ENCODE peak calls at places on chromosomes 13 and 19, in six cellular contexts. S is IMR-90, X is HCT116, R is A549, Y is H1, B is K562. I is an unnamed sample.

GRCh38 chr13:26961890-26962615 is 201.5 kb upstream of the GPR12 start:
- DNase-seq in S (no peak), X (no peak), R (no peak), Y (no peak), B (peak; percentile 32), I (no peak)

GRCh38 chr19:5090780-5091575 is 122.1 kb downstream of the KDM4B start:
- DNase-seq in S (peak; percentile 15), X (no peak), R (no peak), Y (no peak), B (peak; percentile 88), I (no peak)

GRCh38 chr13:41934120-41934519 is 26.8 kb downstream of the VWA8 start:
- DNase-seq in S (no peak), X (no peak), R (no peak), Y (no peak), B (no peak), I (no peak)

GRCh38 chr19:37513397-37513796 is 6.7 kb downstream of the ZNF793 start:
- DNase-seq in S (no peak), X (no peak), R (no peak), Y (no peak), B (no peak), I (no peak)

GRCh38 chr13:98443329-98443728 is 133.6 kb downstream of the STK24 start:
- DNase-seq in S (peak; percentile 92), X (no peak), R (peak; percentile 40), Y (no peak), B (no peak), I (no peak)

GRCh38 chr19:10863107-10863700 is 8.1 kb upstream of the CARM1 start:
- DNase-seq in S (no peak), X (no peak), R (no peak), Y (no peak), B (peak; percentile 19), I (no peak)

GRCh38 chr13:33015791-33016323 is 366 bp upstream of the KL start:
- DNase-seq in S (no peak), X (no peak), R (no peak), Y (no peak), B (no peak), I (no peak)

GRCh38 chr19:10283786-10284540 is 2.8 kb upstream of the ICAM4 start:
- DNase-seq in S (no peak), X (no peak), R (no peak), Y (no peak), B (no peak), I (no peak)

GRCh38 chr19:46297700-46298476 is 1.0 kb downstream of the HIF3A start:
- DNase-seq in S (no peak), X (no peak), R (no peak), Y (no peak), B (peak; percentile 55), I (no peak)

GRCh38 chr13:57624565-57625435 is 6.7 kb upstream of the PCDH17 start:
- DNase-seq in S (peak; percentile 41), X (no peak), R (peak; percentile 51), Y (no peak), B (peak; percentile 18), I (no peak)

GRCh38 chr19:14390548-14390947 is 9.3 kb downstream of the ADGRE5 start:
- DNase-seq in S (no peak), X (no peak), R (no peak), Y (no peak), B (no peak), I (no peak)

GRCh38 chr19:9165256-9165655 is 13.5 kb upstream of the OR7D2 start:
- DNase-seq in S (peak; percentile 22), X (no peak), R (no peak), Y (no peak), B (no peak), I (no peak)

GRCh38 chr19:13834308-13834790 is 39.1 kb downstream of the ZSWIM4 start:
- DNase-seq in S (peak; percentile 76), X (no peak), R (peak; percentile 87), Y (no peak), B (no peak), I (no peak)

GRCh38 chr19:6767357-6768235 is at the start of gene SH2D3A:
- DNase-seq in S (peak; percentile 15), X (peak; percentile 96), R (peak; percentile 96), Y (peak; percentile 96), B (peak; percentile 96), I (peak; percentile 92)

GRCh38 chr13:21583496-21583895 is 20.5 kb downstream of the MICU2 start:
- DNase-seq in S (peak; percentile 66), X (no peak), R (no peak), Y (peak; percentile 3), B (no peak), I (no peak)

GRCh38 chr13:50030315-50030714 is 15.1 kb downstream of the KCNRG start:
- DNase-seq in S (peak; percentile 29), X (no peak), R (peak; percentile 30), Y (no peak), B (no peak), I (no peak)

GRCh38 chr19:36182612-36183454 is 30.6 kb upstream of the COX7A1 start:
- DNase-seq in S (peak; percentile 77), X (peak; percentile 45), R (peak; percentile 35), Y (no peak), B (no peak), I (no peak)
- TF ChIP-seq CEBPB in S (no peak), X (no peak), R (no peak), Y (no peak), B (no peak), I (no peak)

GRCh38 chr19:20278342-20278741 is 111.3 kb downstream of the ZNF486 start:
- DNase-seq in S (no peak), X (no peak), R (no peak), Y (no peak), B (no peak), I (no peak)
- TF ChIP-seq CEBPB in S (no peak), X (no peak), R (no peak), Y (no peak), B (no peak), I (no peak)

GRCh38 chr13:73429691-73430090 is 370.9 kb downstream of the KLF5 start:
- DNase-seq in S (peak; percentile 33), X (peak; percentile 52), R (peak; percentile 84), Y (no peak), B (no peak), I (no peak)
- TF ChIP-seq CEBPB in S (no peak), X (peak; percentile 53), R (no peak), Y (no peak), B (no peak), I (no peak)

DNA sequence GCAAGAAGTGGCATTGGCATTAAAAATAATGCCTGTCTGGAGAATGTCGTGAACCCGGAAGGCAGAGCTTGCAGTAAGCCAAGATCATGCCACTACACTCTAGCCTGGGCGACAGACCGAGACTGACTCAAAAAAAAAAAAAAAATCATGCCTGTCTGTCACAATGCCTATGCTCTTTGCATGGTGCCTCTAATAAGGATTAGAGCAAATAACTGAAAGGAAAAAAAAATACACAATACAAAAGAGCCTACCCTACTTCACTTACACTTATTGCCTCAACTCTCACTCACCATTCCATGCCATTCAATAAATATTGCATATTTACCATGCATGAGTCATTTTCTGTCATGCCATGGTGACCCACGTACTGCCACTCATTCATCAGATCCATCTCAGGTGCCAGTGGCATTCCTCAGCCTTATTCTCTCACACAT is 49.1 kb downstream of the TBC1D4 start:
- DNase-seq in S (no peak), X (no peak), R (no peak), Y (no peak), B (no peak), I (no peak)
- TF ChIP-seq CEBPB in S (no peak), X (no peak), R (no peak), Y (no peak), B (no peak), I (no peak)

DNA sequence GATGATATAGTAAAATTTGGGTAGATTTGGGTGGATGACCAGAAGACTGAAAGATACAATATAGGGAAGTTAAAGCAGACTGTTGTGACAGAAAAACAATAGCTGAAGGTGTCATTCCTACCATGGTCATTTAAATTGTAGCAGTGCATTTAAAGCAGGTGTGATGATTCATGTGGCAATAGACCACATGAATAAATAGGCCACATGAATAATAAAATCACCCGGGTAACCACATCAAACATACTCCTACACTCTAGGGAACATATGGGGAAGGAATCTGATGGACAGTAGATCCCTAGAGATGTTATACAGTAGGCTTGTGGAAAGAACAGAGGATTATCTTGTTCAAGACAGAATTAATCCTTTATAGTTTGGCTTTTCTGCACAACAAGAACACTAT is 392.6 kb downstream of the SLITRK5 start:
- DNase-seq in S (no peak), X (no peak), R (no peak), Y (no peak), B (no peak), I (no peak)
- TF ChIP-seq CEBPB in S (no peak), X (no peak), R (no peak), Y (no peak), B (no peak), I (no peak)

GRCh38 chr13:79385694-79386093 is 20.4 kb downstream of the RBM26 start:
- DNase-seq in S (no peak), X (no peak), R (no peak), Y (no peak), B (no peak), I (peak; percentile 85)

GRCh38 chr13:79384022-79384610 is 21.9 kb downstream of the RBM26 start:
- DNase-seq in S (no peak), X (no peak), R (no peak), Y (no peak), B (no peak), I (no peak)

GRCh38 chr13:79379274-79379673 is 26.8 kb downstream of the RBM26 start:
- DNase-seq in S (no peak), X (no peak), R (no peak), Y (no peak), B (no peak), I (no peak)

GRCh38 chr13:79380943-79381445 is 25.1 kb downstream of the RBM26 start:
- DNase-seq in S (no peak), X (no peak), R (no peak), Y (no peak), B (no peak), I (no peak)

GRCh38 chr13:79382545-79383275 is 23.3 kb downstream of the RBM26 start:
- DNase-seq in S (no peak), X (no peak), R (no peak), Y (no peak), B (no peak), I (no peak)
- TF ChIP-seq CEBPB in S (no peak), X (no peak), R (no peak), Y (no peak), B (no peak), I (no peak)

I was measured in GM12878.